ENCODE peak calls at places on chromosomes 16 and 17, in eight cellular contexts. One of them, this sample, is unnamed.

GRCh38 chr17:49631496-49631895 is 46.4 kb downstream of the SPOP start:
- DNase-seq in fibroblast of gingiva: no peak
- DNase-seq in GM04504: no peak
- DNase-seq in astrocyte of the spinal cord: no peak
- DNase-seq in foreskin fibroblast: no peak
- DNase-seq in iPS-NIHi11: no peak
- DNase-seq in HTR-8/SVneo: no peak
- DNase-seq in activated T-helper 1 cell treated with anti-CD3 and anti-CD28 coated beads, Interleukin-2, amount 50 U/mL, for 16 hours: no peak
- DNase-seq in this sample: no peak

GRCh38 chr16:83273504-83274173 is 534.1 kb upstream of the HSBP1 start:
- DNase-seq in fibroblast of gingiva: no peak
- DNase-seq in GM04504: no peak
- DNase-seq in astrocyte of the spinal cord: no peak
- DNase-seq in foreskin fibroblast: no peak
- DNase-seq in iPS-NIHi11: no peak
- DNase-seq in HTR-8/SVneo: no peak
- DNase-seq in activated T-helper 1 cell treated with anti-CD3 and anti-CD28 coated beads, Interleukin-2, amount 50 U/mL, for 16 hours: no peak
- DNase-seq in this sample: no peak

GRCh38 chr17:40980594-40980993 is 3.5 kb downstream of the KRT40 start:
- DNase-seq in fibroblast of gingiva: peak
- DNase-seq in GM04504: peak
- DNase-seq in astrocyte of the spinal cord: peak
- DNase-seq in foreskin fibroblast: peak
- DNase-seq in iPS-NIHi11: no peak
- DNase-seq in HTR-8/SVneo: no peak
- DNase-seq in activated T-helper 1 cell treated with anti-CD3 and anti-CD28 coated beads, Interleukin-2, amount 50 U/mL, for 16 hours: no peak
- DNase-seq in this sample: peak

GRCh38 chr17:62565817-62566216 is 61.7 kb upstream of the MRC2 start:
- DNase-seq in fibroblast of gingiva: peak
- DNase-seq in GM04504: peak
- DNase-seq in astrocyte of the spinal cord: peak
- DNase-seq in foreskin fibroblast: peak
- DNase-seq in iPS-NIHi11: no peak
- DNase-seq in HTR-8/SVneo: peak
- DNase-seq in activated T-helper 1 cell treated with anti-CD3 and anti-CD28 coated beads, Interleukin-2, amount 50 U/mL, for 16 hours: no peak
- DNase-seq in this sample: peak

GRCh38 chr17:78991017-78991783 is 11.5 kb upstream of the LGALS3BP start:
- DNase-seq in fibroblast of gingiva: no peak
- DNase-seq in GM04504: no peak
- DNase-seq in astrocyte of the spinal cord: no peak
- DNase-seq in foreskin fibroblast: no peak
- DNase-seq in iPS-NIHi11: peak
- DNase-seq in HTR-8/SVneo: no peak
- DNase-seq in activated T-helper 1 cell treated with anti-CD3 and anti-CD28 coated beads, Interleukin-2, amount 50 U/mL, for 16 hours: no peak
- DNase-seq in this sample: no peak

GRCh38 chr16:20774703-20775362 is 11.0 kb downstream of the ACSM3 start:
- DNase-seq in fibroblast of gingiva: peak
- DNase-seq in GM04504: peak
- DNase-seq in astrocyte of the spinal cord: peak
- DNase-seq in foreskin fibroblast: peak
- DNase-seq in iPS-NIHi11: peak
- DNase-seq in HTR-8/SVneo: peak
- DNase-seq in activated T-helper 1 cell treated with anti-CD3 and anti-CD28 coated beads, Interleukin-2, amount 50 U/mL, for 16 hours: peak
- DNase-seq in this sample: peak

GRCh38 chr17:50146927-50147640 is 3.4 kb downstream of the PPP1R9B start:
- DNase-seq in fibroblast of gingiva: no peak
- DNase-seq in GM04504: no peak
- DNase-seq in astrocyte of the spinal cord: no peak
- DNase-seq in foreskin fibroblast: no peak
- DNase-seq in iPS-NIHi11: no peak
- DNase-seq in HTR-8/SVneo: no peak
- DNase-seq in activated T-helper 1 cell treated with anti-CD3 and anti-CD28 coated beads, Interleukin-2, amount 50 U/mL, for 16 hours: no peak
- DNase-seq in this sample: peak

GRCh38 chr17:77438241-77439204 is 297.8 kb downstream of the SEC14L1 start:
- DNase-seq in fibroblast of gingiva: no peak
- DNase-seq in GM04504: no peak
- DNase-seq in astrocyte of the spinal cord: no peak
- DNase-seq in foreskin fibroblast: no peak
- DNase-seq in iPS-NIHi11: no peak
- DNase-seq in HTR-8/SVneo: no peak
- DNase-seq in activated T-helper 1 cell treated with anti-CD3 and anti-CD28 coated beads, Interleukin-2, amount 50 U/mL, for 16 hours: no peak
- DNase-seq in this sample: no peak

GRCh38 chr17:41863074-41863843 is 2.0 kb downstream of the KLHL11 start:
- DNase-seq in fibroblast of gingiva: no peak
- DNase-seq in GM04504: no peak
- DNase-seq in astrocyte of the spinal cord: no peak
- DNase-seq in foreskin fibroblast: no peak
- DNase-seq in iPS-NIHi11: no peak
- DNase-seq in HTR-8/SVneo: no peak
- DNase-seq in activated T-helper 1 cell treated with anti-CD3 and anti-CD28 coated beads, Interleukin-2, amount 50 U/mL, for 16 hours: no peak
- DNase-seq in this sample: no peak

GRCh38 chr17:63437287-63438091 is 8.6 kb downstream of the CYB561 start:
- DNase-seq in fibroblast of gingiva: peak
- DNase-seq in GM04504: no peak
- DNase-seq in astrocyte of the spinal cord: no peak
- DNase-seq in foreskin fibroblast: peak
- DNase-seq in iPS-NIHi11: no peak
- DNase-seq in HTR-8/SVneo: no peak
- DNase-seq in activated T-helper 1 cell treated with anti-CD3 and anti-CD28 coated beads, Interleukin-2, amount 50 U/mL, for 16 hours: no peak
- DNase-seq in this sample: no peak

GRCh38 chr16:65572156-65572555 is 450.3 kb upstream of the CDH11 start:
- DNase-seq in fibroblast of gingiva: peak
- DNase-seq in GM04504: peak
- DNase-seq in astrocyte of the spinal cord: peak
- DNase-seq in foreskin fibroblast: peak
- DNase-seq in iPS-NIHi11: no peak
- DNase-seq in HTR-8/SVneo: no peak
- DNase-seq in activated T-helper 1 cell treated with anti-CD3 and anti-CD28 coated beads, Interleukin-2, amount 50 U/mL, for 16 hours: no peak
- DNase-seq in this sample: peak

GRCh38 chr17:76333673-76334505 is 19.8 kb downstream of the PRPSAP1 start:
- DNase-seq in fibroblast of gingiva: no peak
- DNase-seq in GM04504: no peak
- DNase-seq in astrocyte of the spinal cord: no peak
- DNase-seq in foreskin fibroblast: no peak
- DNase-seq in iPS-NIHi11: no peak
- DNase-seq in HTR-8/SVneo: no peak
- DNase-seq in activated T-helper 1 cell treated with anti-CD3 and anti-CD28 coated beads, Interleukin-2, amount 50 U/mL, for 16 hours: no peak
- DNase-seq in this sample: no peak

GRCh38 chr17:2020721-2021120 is 4.4 kb downstream of the RTN4RL1 start:
- DNase-seq in fibroblast of gingiva: no peak
- DNase-seq in GM04504: no peak
- DNase-seq in astrocyte of the spinal cord: no peak
- DNase-seq in foreskin fibroblast: no peak
- DNase-seq in iPS-NIHi11: no peak
- DNase-seq in HTR-8/SVneo: no peak
- DNase-seq in activated T-helper 1 cell treated with anti-CD3 and anti-CD28 coated beads, Interleukin-2, amount 50 U/mL, for 16 hours: no peak
- DNase-seq in this sample: no peak

GRCh38 chr17:76872221-76872873 is 4.1 kb downstream of the MGAT5B start:
- DNase-seq in fibroblast of gingiva: peak
- DNase-seq in GM04504: peak
- DNase-seq in astrocyte of the spinal cord: peak
- DNase-seq in foreskin fibroblast: peak
- DNase-seq in iPS-NIHi11: no peak
- DNase-seq in HTR-8/SVneo: peak
- DNase-seq in activated T-helper 1 cell treated with anti-CD3 and anti-CD28 coated beads, Interleukin-2, amount 50 U/mL, for 16 hours: no peak
- DNase-seq in this sample: peak

GRCh38 chr17:58808609-58809563 is 53.2 kb downstream of the PPM1E start:
- DNase-seq in fibroblast of gingiva: peak
- DNase-seq in GM04504: no peak
- DNase-seq in astrocyte of the spinal cord: no peak
- DNase-seq in foreskin fibroblast: no peak
- DNase-seq in iPS-NIHi11: no peak
- DNase-seq in HTR-8/SVneo: no peak
- DNase-seq in activated T-helper 1 cell treated with anti-CD3 and anti-CD28 coated beads, Interleukin-2, amount 50 U/mL, for 16 hours: no peak
- DNase-seq in this sample: no peak

GRCh38 chr17:50881182-50881581 is 15.0 kb upstream of the TOB1 start:
- DNase-seq in fibroblast of gingiva: no peak
- DNase-seq in GM04504: no peak
- DNase-seq in astrocyte of the spinal cord: no peak
- DNase-seq in foreskin fibroblast: no peak
- DNase-seq in iPS-NIHi11: no peak
- DNase-seq in HTR-8/SVneo: no peak
- DNase-seq in activated T-helper 1 cell treated with anti-CD3 and anti-CD28 coated beads, Interleukin-2, amount 50 U/mL, for 16 hours: no peak
- DNase-seq in this sample: no peak

GRCh38 chr17:64384253-64385186 is 6.1 kb downstream of the PECAM1 start:
- DNase-seq in fibroblast of gingiva: no peak
- DNase-seq in GM04504: no peak
- DNase-seq in astrocyte of the spinal cord: peak
- DNase-seq in foreskin fibroblast: no peak
- DNase-seq in iPS-NIHi11: no peak
- DNase-seq in HTR-8/SVneo: no peak
- DNase-seq in activated T-helper 1 cell treated with anti-CD3 and anti-CD28 coated beads, Interleukin-2, amount 50 U/mL, for 16 hours: no peak
- DNase-seq in this sample: no peak

GRCh38 chr17:57295526-57296023 is 39.3 kb downstream of the MSI2 start:
- DNase-seq in fibroblast of gingiva: no peak
- DNase-seq in GM04504: no peak
- DNase-seq in astrocyte of the spinal cord: peak
- DNase-seq in foreskin fibroblast: no peak
- DNase-seq in iPS-NIHi11: no peak
- DNase-seq in HTR-8/SVneo: peak
- DNase-seq in activated T-helper 1 cell treated with anti-CD3 and anti-CD28 coated beads, Interleukin-2, amount 50 U/mL, for 16 hours: no peak
- DNase-seq in this sample: no peak

GRCh38 chr17:79622201-79622601 is 11.3 kb upstream of the RBFOX3 start:
- DNase-seq in fibroblast of gingiva: no peak
- DNase-seq in GM04504: no peak
- DNase-seq in astrocyte of the spinal cord: no peak
- DNase-seq in foreskin fibroblast: no peak
- DNase-seq in iPS-NIHi11: peak
- DNase-seq in HTR-8/SVneo: no peak
- DNase-seq in activated T-helper 1 cell treated with anti-CD3 and anti-CD28 coated beads, Interleukin-2, amount 50 U/mL, for 16 hours: no peak
- DNase-seq in this sample: no peak

GRCh38 chr17:34252138-34252889 is 2.8 kb upstream of the CCL2 start:
- DNase-seq in fibroblast of gingiva: peak
- DNase-seq in GM04504: peak
- DNase-seq in astrocyte of the spinal cord: peak
- DNase-seq in foreskin fibroblast: peak
- DNase-seq in iPS-NIHi11: no peak
- DNase-seq in HTR-8/SVneo: peak
- DNase-seq in activated T-helper 1 cell treated with anti-CD3 and anti-CD28 coated beads, Interleukin-2, amount 50 U/mL, for 16 hours: no peak
- DNase-seq in this sample: peak

GRCh38 chr17:77208217-77208808 is 67.5 kb downstream of the SEC14L1 start:
- DNase-seq in fibroblast of gingiva: peak
- DNase-seq in GM04504: peak
- DNase-seq in astrocyte of the spinal cord: peak
- DNase-seq in foreskin fibroblast: peak
- DNase-seq in iPS-NIHi11: peak
- DNase-seq in HTR-8/SVneo: peak
- DNase-seq in activated T-helper 1 cell treated with anti-CD3 and anti-CD28 coated beads, Interleukin-2, amount 50 U/mL, for 16 hours: no peak
- DNase-seq in this sample: peak

GRCh38 chr17:1617620-1618174 is 10.9 kb downstream of the SLC43A2 start:
- DNase-seq in fibroblast of gingiva: peak
- DNase-seq in GM04504: peak
- DNase-seq in astrocyte of the spinal cord: peak
- DNase-seq in foreskin fibroblast: peak
- DNase-seq in iPS-NIHi11: no peak
- DNase-seq in HTR-8/SVneo: no peak
- DNase-seq in activated T-helper 1 cell treated with anti-CD3 and anti-CD28 coated beads, Interleukin-2, amount 50 U/mL, for 16 hours: no peak
- DNase-seq in this sample: no peak

GRCh38 chr16:71854369-71854948 is 8.7 kb downstream of the ATXN1L start:
- DNase-seq in fibroblast of gingiva: no peak
- DNase-seq in GM04504: no peak
- DNase-seq in astrocyte of the spinal cord: no peak
- DNase-seq in foreskin fibroblast: no peak
- DNase-seq in iPS-NIHi11: no peak
- DNase-seq in HTR-8/SVneo: no peak
- DNase-seq in activated T-helper 1 cell treated with anti-CD3 and anti-CD28 coated beads, Interleukin-2, amount 50 U/mL, for 16 hours: no peak
- DNase-seq in this sample: no peak